ENCODE peak calls at places on chromosomes 4 and X, in four cellular contexts. X is AG09319, C is mesothelial cell of epicardium, A is mucosa of descending colon. S is an unnamed sample.

GRCh38 chr4:100103671-100104070 is 86.6 kb downstream of the DDIT4L start:
- DNase-seq in X (no peak), A (no peak), C (no peak), S (no peak)

GRCh38 chrX:103215037-103215767 is at the start of gene BEX4:
- DNase-seq in A (peak), C (peak), X (no peak), S (peak)

GRCh38 chrX:44580466-44580865 is 37.8 kb upstream of the FUNDC1 start:
- DNase-seq in X (peak), C (no peak), A (no peak), S (no peak)

GRCh38 chr4:8590546-8590880 is 2.1 kb upstream of the CPZ start:
- DNase-seq in X (no peak), A (no peak), C (no peak), S (no peak)

GRCh38 chr4:93178279-93178678 is 650.3 kb upstream of the ATOH1 start:
- DNase-seq in X (no peak), A (no peak), C (no peak), S (no peak)

GRCh38 chr4:153362184-153362583 is 17.7 kb downstream of the MND1 start:
- DNase-seq in C (no peak), X (no peak), A (no peak), S (no peak)

GRCh38 chrX:31708116-31708515 is 636.3 kb upstream of the FTHL17 start:
- DNase-seq in C (no peak), X (no peak), A (no peak), S (no peak)

GRCh38 chr4:153002110-153002509 is 66.0 kb downstream of the FHDC1 start:
- DNase-seq in X (no peak), C (no peak), A (no peak), S (no peak)

GRCh38 chr4:3690576-3691152 is 75.5 kb upstream of the ADRA2C start:
- DNase-seq in C (peak), A (peak), X (no peak), S (no peak)

GRCh38 chrX:2782171-2782570 is 30.3 kb downstream of the XG start:
- DNase-seq in X (no peak), C (no peak), A (no peak), S (no peak)

GRCh38 chr4:111136438-111136837 is 513.6 kb upstream of the PITX2 start:
- DNase-seq in X (peak), C (no peak), A (no peak), S (no peak)

GRCh38 chr4:89497517-89498308 is 190.1 kb upstream of the GPRIN3 start:
- DNase-seq in A (no peak), C (no peak), X (no peak), S (no peak)

GRCh38 chr4:16264798-16265197 is 38.5 kb upstream of the TAPT1 start:
- DNase-seq in C (no peak), X (peak), A (no peak), S (no peak)

GRCh38 chrX:40062525-40063193 is 35.1 kb downstream of the BCOR start:
- DNase-seq in A (no peak), X (no peak), C (no peak), S (no peak)

GRCh38 chr4:180674629-180675367 is 1568.4 kb upstream of the TENM3 start:
- DNase-seq in C (no peak), X (no peak), A (no peak), S (no peak)

GRCh38 chr4:100848865-100849264 is 331.0 kb upstream of the EMCN start:
- DNase-seq in X (no peak), C (no peak), A (no peak), S (no peak)

GRCh38 chr4:76571274-76571673 is 136.2 kb downstream of the SHROOM3 start:
- DNase-seq in A (no peak), X (no peak), C (no peak), S (no peak)

GRCh38 chrX:13614154-13614553 is 38.8 kb upstream of the TCEANC start:
- DNase-seq in C (no peak), X (no peak), A (no peak), S (no peak)

GRCh38 chrX:17703201-17703600 is 34.1 kb upstream of the SCML1 start:
- DNase-seq in C (no peak), X (no peak), A (no peak), S (no peak)

GRCh38 chr4:26337612-26338011 is 16.8 kb downstream of the RBPJ start:
- DNase-seq in X (no peak), C (no peak), A (no peak), S (no peak)

GRCh38 chrX:11768039-11768438 is 10.0 kb downstream of the MSL3 start:
- DNase-seq in C (no peak), X (no peak), A (no peak), S (no peak)

GRCh38 chrX:23503835-23504539 is 163.3 kb upstream of the PRDX4 start:
- DNase-seq in X (no peak), A (peak), C (no peak), S (no peak)

GRCh38 chr4:47915378-47915777 is 995 bp upstream of the NFXL1 start:
- DNase-seq in X (no peak), A (no peak), C (no peak), S (no peak)

GRCh38 chr4:2433609-2434350 is 15.0 kb downstream of the CFAP99 start:
- DNase-seq in C (no peak), X (no peak), A (no peak), S (no peak)

GRCh38 chrX:11724122-11725017 is 33.7 kb upstream of the MSL3 start:
- DNase-seq in X (no peak), A (no peak), C (no peak), S (no peak)

GRCh38 chrX:69312141-69312670 is 147.0 kb upstream of the PJA1 start:
- DNase-seq in X (no peak), A (no peak), C (no peak), S (no peak)

GRCh38 chr4:82621212-82621611 is 59.4 kb upstream of the TMEM150C start:
- DNase-seq in X (no peak), C (no peak), A (no peak), S (no peak)

GRCh38 chr4:82629238-82630000 is 67.6 kb upstream of the TMEM150C start:
- DNase-seq in C (no peak), A (no peak), X (no peak), S (no peak)

GRCh38 chr4:82626251-82626868 is 64.6 kb upstream of the TMEM150C start:
- DNase-seq in A (no peak), X (no peak), C (no peak), S (no peak)

GRCh38 chr4:82623284-82623683 is 61.5 kb upstream of the TMEM150C start:
- DNase-seq in A (no peak), X (no peak), C (no peak), S (no peak)

DNA sequence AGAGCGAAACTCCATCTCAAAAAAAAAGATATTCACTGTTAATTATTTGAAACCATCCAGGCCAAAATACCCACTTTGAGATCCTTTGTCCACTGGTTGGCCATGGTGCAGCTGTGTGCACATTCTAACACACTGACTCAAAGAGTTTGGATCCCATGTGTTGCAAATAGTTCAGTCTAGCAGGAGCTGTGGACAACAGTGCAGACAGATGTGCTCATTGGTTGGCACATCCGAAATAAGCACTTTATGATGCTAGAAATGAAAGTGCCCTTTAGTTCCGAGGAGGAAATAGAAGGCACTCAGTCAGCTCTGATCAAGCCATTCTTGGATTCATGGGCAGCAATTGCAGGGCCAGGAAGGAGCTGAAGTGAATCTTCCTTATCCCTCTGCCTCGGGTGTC is 63.0 kb upstream of the TMEM150C start:
- DNase-seq in C (no peak), X (no peak), A (no peak), S (no peak)
- TF ChIP-seq CTCF in C (no peak), X (no peak), A (no peak), S (no peak)

GRCh38 chrX:38458071-38458470 is 103.3 kb upstream of the TSPAN7 start:
- DNase-seq in X (no peak), A (no peak), C (no peak), S (no peak)
- TF ChIP-seq CTCF in X (no peak), A (no peak), C (no peak), S (no peak)

GRCh38 chrX:110401142-110401541 is 42.5 kb downstream of the RTL9 start:
- DNase-seq in C (no peak), A (no peak), X (no peak), S (no peak)
- TF ChIP-seq CTCF in C (no peak), A (no peak), X (no peak), S (no peak)

DNA sequence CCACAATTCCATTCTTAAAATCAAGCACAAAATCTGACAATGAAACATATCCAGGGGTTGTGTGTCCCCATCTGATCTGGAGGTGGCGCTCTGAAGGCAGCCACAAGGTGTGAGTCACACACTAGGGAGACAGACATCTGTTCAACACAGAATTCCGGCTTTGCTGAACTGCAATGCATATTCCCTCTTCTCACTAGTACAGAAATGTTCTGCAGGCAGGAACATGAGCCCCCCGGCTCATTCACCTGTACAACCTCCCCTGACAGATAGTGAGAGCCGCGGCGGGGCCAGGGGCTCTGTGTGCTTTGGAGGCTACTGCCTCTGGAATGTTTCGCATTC is 41.9 kb downstream of the WDR1 start:
- DNase-seq in A (no peak), X (no peak), C (no peak), S (no peak)
- TF ChIP-seq CTCF in A (no peak), X (peak), C (no peak), S (no peak)

DNA sequence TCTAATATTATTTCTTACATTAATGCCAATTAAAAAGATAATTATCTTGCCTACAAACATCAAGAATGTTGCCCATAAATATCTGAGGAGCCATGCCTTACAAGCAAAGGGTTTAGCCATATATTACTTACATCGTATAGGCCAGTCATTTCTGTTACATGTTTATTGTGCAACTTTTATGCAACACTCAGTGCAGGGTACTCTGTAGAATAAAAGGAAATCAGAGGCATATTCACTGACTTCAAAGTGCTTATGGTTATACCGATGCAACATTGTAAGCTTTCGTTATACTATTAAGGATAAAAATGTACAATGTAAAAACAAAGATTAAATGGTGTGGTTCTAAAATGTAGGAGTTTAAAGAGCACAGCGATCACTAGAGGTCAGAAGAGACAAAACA is 315.9 kb downstream of the PCDH10 start:
- DNase-seq in X (no peak), C (no peak), A (no peak), S (no peak)
- TF ChIP-seq CTCF in X (no peak), C (no peak), A (no peak), S (no peak)

GRCh38 chr4:113761682-113762060 is at the start of gene CAMK2D:
- DNase-seq in C (peak), X (peak), A (peak), S (peak)
- TF ChIP-seq CTCF in C (no peak), X (peak), A (peak), S (no peak)

DNA sequence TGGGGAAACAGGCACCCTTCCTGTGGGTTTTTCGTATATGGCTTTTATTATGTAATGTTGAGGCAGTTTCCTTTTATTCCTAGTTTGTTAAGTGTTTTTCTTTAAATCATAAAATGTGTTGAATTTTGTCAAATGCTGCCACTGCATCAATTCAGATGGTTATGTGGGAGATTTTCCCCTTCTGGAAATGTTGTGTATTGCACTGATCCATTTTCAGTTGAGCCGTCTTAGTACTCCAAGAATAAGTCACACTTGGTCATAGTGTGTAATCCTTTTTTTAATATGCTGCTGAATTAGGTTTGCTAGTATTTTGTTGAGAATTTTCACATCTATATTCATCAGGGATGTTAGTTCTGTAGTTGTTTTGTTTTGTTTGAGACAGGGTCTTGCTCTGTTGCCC is 9.5 kb upstream of the CTBP1 start:
- DNase-seq in X (no peak), A (no peak), C (no peak), S (no peak)
- TF ChIP-seq CTCF in X (no peak), A (no peak), C (no peak), S (no peak)

DNA sequence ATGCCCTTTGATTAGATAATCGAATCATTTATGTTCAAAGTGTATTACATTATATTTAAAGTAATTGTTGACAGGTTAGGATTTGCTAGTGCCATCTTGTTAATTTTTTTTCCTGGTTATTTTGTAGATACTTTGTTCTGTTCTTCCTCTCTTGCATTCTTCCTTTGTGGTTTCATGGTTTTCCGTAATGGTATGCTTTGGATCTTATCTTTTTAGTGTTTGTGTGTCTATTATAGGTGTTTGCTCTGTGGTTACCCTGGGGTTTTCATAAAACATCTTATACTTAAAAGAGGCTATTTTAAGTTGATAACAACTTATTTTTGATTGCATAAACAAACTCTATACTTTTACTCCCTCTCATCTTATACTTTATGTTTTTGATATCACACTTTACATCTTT is 108.2 kb upstream of the SRD5A3 start:
- DNase-seq in C (no peak), A (no peak), X (no peak), S (no peak)
- TF ChIP-seq CTCF in C (no peak), A (no peak), X (no peak), S (no peak)

DNA sequence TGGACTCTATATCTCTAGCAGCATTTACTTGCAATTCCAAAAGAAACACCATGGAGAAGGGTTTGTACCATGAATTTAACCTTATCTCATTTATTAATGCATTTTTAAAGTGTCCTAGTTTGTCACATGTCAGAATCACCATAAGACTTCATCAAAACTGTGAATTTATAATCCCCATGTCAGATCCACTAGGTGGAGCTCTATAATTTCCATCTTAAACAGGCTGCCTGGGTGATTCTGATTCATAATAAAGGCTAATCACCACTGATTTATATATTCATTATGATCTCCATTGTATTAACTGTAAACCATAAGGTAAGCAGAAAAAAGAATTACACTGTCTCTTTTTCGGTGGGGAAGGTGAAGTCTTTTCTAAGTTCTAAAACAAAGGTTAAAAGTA is 4.0 kb downstream of the TCEAL2 start:
- DNase-seq in C (no peak), A (no peak), X (no peak), S (no peak)
- TF ChIP-seq CTCF in C (no peak), A (no peak), X (peak), S (no peak)

S was measured in omental fat pad.